ENCODE peak calls at places on chromosomes 12 and 14, in six cellular contexts. L is activated CD8-positive, alpha-beta memory T cell treated with anti-CD3 and anti-CD28 coated beads for 48 hours; U is Right ventricle myocardium superior; C is stimulated activated CD8-positive, alpha-beta memory T cell treated with anti-CD3 and anti-CD28 coated beads, Interleukin-4, amount 100 ng/mL, for 24 hours; E is hypothalamus; X is tibial nerve. Z is an unnamed sample.

GRCh38 chr12:131167334-131167733 is 213.6 kb downstream of the ADGRD1 start:
- DNase-seq in L (no peak), U (no peak), C (no peak), E (no peak), X (peak; percentile 52), Z (no peak)

GRCh38 chr12:238116-238515 is 24.2 kb upstream of the SLC6A12 start:
- DNase-seq in L (no peak), U (no peak), C (no peak), E (no peak), X (no peak), Z (no peak)

GRCh38 chr14:24299255-24300191 is at the start of the genes DHRS1 and NOP9:
- DNase-seq in L (peak; percentile 95), U (peak; percentile 96), C (peak; percentile 85), E (peak; percentile 76), X (peak; percentile 94), Z (peak; percentile 83)

GRCh38 chr14:34329281-34329680 is 132.8 kb downstream of the SPTSSA start:
- DNase-seq in L (no peak), U (no peak), C (no peak), E (no peak), X (no peak), Z (no peak)

GRCh38 chr12:121038861-121039654 is at the start of gene OASL:
- DNase-seq in L (no peak), U (peak; percentile 52), C (no peak), E (no peak), X (peak; percentile 11), Z (no peak)

GRCh38 chr14:101200650-101201516 is 297.4 kb upstream of the RTL1 start:
- DNase-seq in L (no peak), U (no peak), C (no peak), E (no peak), X (no peak), Z (no peak)

GRCh38 chr12:104604995-104605675 is 148.4 kb downstream of the CHST11 start:
- DNase-seq in L (no peak), U (peak; percentile 56), C (no peak), E (no peak), X (peak; percentile 30), Z (no peak)

GRCh38 chr12:65792724-65793123 is 31.6 kb upstream of the HMGA2 start:
- DNase-seq in L (no peak), U (no peak), C (no peak), E (no peak), X (no peak), Z (no peak)

GRCh38 chr12:4117386-4118016 is 156.1 kb upstream of the CCND2 start:
- DNase-seq in L (no peak), U (no peak), C (no peak), E (no peak), X (no peak), Z (no peak)

GRCh38 chr12:52052471-52053186 is 1.4 kb downstream of the NR4A1 start:
- DNase-seq in L (no peak), U (no peak), C (no peak), E (no peak), X (no peak), Z (no peak)

GRCh38 chr14:72532686-72533454 is 361.0 kb downstream of the DPF3 start:
- DNase-seq in L (no peak), U (no peak), C (no peak), E (no peak), X (no peak), Z (no peak)

GRCh38 chr14:99256483-99256874 is 15.5 kb downstream of the BCL11B start:
- DNase-seq in L (no peak), U (no peak), C (no peak), E (no peak), X (no peak), Z (no peak)

GRCh38 chr12:71684081-71684480 is 1.8 kb upstream of the TMEM19 start:
- DNase-seq in L (no peak), U (no peak), C (no peak), E (no peak), X (no peak), Z (no peak)

GRCh38 chr14:51251486-51251885 is 11.4 kb downstream of the TMX1 start:
- DNase-seq in L (no peak), U (no peak), C (no peak), E (no peak), X (no peak), Z (no peak)

GRCh38 chr14:94029250-94029649 is 3.1 kb downstream of the OTUB2 start:
- DNase-seq in L (no peak), U (no peak), C (no peak), E (no peak), X (no peak), Z (no peak)

GRCh38 chr14:80005561-80005960 is 205.7 kb downstream of the DIO2 start:
- DNase-seq in L (no peak), U (no peak), C (no peak), E (no peak), X (no peak), Z (no peak)

GRCh38 chr12:70971395-70971794 is 50.9 kb upstream of the PTPRR start:
- DNase-seq in L (no peak), U (no peak), C (no peak), E (no peak), X (no peak), Z (no peak)